ENCODE peak calls at places on chromosomes 3 and 15, in eight cellular contexts. S is T-helper 9 cell, L is smooth muscle cell of the brain vasculature, Q is SHP77, F is aorta, I is right atrium auricular region, O is epithelial cell of esophagus, T is BJ. W is an unnamed sample.

GRCh38 chr3:119098620-119099222 is 47.2 kb upstream of the TEX55 start:
- DNase-seq in S (no peak), L (peak), Q (peak), F (no peak), I (no peak), O (peak), T (peak), W (no peak)

GRCh38 chr3:192940129-192940528 is 22.5 kb upstream of the MB21D2 start:
- DNase-seq in S (no peak), L (no peak), Q (no peak), F (no peak), I (no peak), O (peak), T (no peak), W (no peak)

GRCh38 chr3:27528798-27529197 is 44.6 kb upstream of the SLC4A7 start:
- DNase-seq in S (no peak), L (no peak), Q (no peak), F (no peak), I (no peak), O (no peak), T (no peak), W (no peak)

GRCh38 chr15:92385096-92385495 is 8.6 kb upstream of the ST8SIA2 start:
- DNase-seq in S (no peak), L (no peak), Q (no peak), F (no peak), I (no peak), O (peak), T (no peak), W (no peak)

GRCh38 chr3:64000446-64001055 is 22.7 kb downstream of the PSMD6 start:
- DNase-seq in S (no peak), L (no peak), Q (no peak), F (no peak), I (no peak), O (no peak), T (no peak), W (no peak)

GRCh38 chr15:25052191-25052999 is 97.6 kb downstream of the SNRPN start:
- DNase-seq in S (no peak), L (no peak), Q (no peak), F (peak), I (peak), O (no peak), T (no peak), W (no peak)

GRCh38 chr15:91018178-91018577 is 4.2 kb downstream of the VPS33B start:
- DNase-seq in S (no peak), L (no peak), Q (no peak), F (no peak), I (no peak), O (no peak), T (no peak), W (no peak)

GRCh38 chr3:175316799-175317198 is 457.7 kb downstream of the NAALADL2 start:
- DNase-seq in S (no peak), L (no peak), Q (no peak), F (no peak), I (no peak), O (peak), T (no peak), W (no peak)

GRCh38 chr3:72258366-72258765 is 473.4 kb upstream of the PROK2 start:
- DNase-seq in S (no peak), L (no peak), Q (no peak), F (no peak), I (no peak), O (no peak), T (no peak), W (no peak)

GRCh38 chr15:90286678-90287077 is 21.2 kb downstream of the NGRN start:
- DNase-seq in S (no peak), L (no peak), Q (no peak), F (no peak), I (peak), O (peak), T (no peak), W (no peak)

GRCh38 chr3:139357899-139358298 is 14.1 kb downstream of the MRPS22 start:
- DNase-seq in S (no peak), L (no peak), Q (no peak), F (no peak), I (no peak), O (no peak), T (no peak), W (no peak)

GRCh38 chr3:131147534-131147933 is 120.9 kb downstream of the NEK11 start:
- DNase-seq in S (no peak), L (no peak), Q (no peak), F (no peak), I (no peak), O (no peak), T (no peak), W (no peak)

GRCh38 chr3:18335202-18335601 is 89.9 kb downstream of the SATB1 start:
- DNase-seq in S (no peak), L (no peak), Q (no peak), F (no peak), I (no peak), O (no peak), T (no peak), W (no peak)

GRCh38 chr3:121096968-121097367 is 189.0 kb downstream of the STXBP5L start:
- DNase-seq in S (no peak), L (no peak), Q (no peak), F (no peak), I (no peak), O (no peak), T (no peak), W (no peak)

GRCh38 chr3:142850395-142851023 is 38.4 kb downstream of the PCOLCE2 start:
- DNase-seq in S (no peak), L (peak), Q (no peak), F (no peak), I (peak), O (peak), T (peak), W (no peak)

GRCh38 chr3:4721511-4721911 is 228.4 kb downstream of the ITPR1 start:
- DNase-seq in S (no peak), L (no peak), Q (no peak), F (no peak), I (no peak), O (no peak), T (peak), W (no peak)